ENCODE peak calls at places on chromosomes 7 and 10, in five cellular contexts. I is amniotic stem cell; W is H7; D is stimulated activated CD8-positive, alpha-beta memory T cell treated with anti-CD3 and anti-CD28 coated beads, Interleukin-12 subunit alpha, Interleukin-12 subunit beta, amount 100 ng/mL, for 4 hours; G is dorsolateral prefrontal cortex. E is an unnamed sample.

GRCh38 chr7:19665399-19666008 is 43.3 kb downstream of the POLR1F start:
- DNase-seq in D (no peak), G (no peak), I (peak), W (no peak), E (peak)

GRCh38 chr7:147861058-147861716 is 729.4 kb upstream of the C7orf33 start:
- DNase-seq in I (peak), G (no peak), D (no peak), W (no peak), E (no peak)

GRCh38 chr7:89987665-89988064 is 166.6 kb upstream of the STEAP1 start:
- DNase-seq in D (no peak), I (no peak), G (no peak), W (no peak), E (no peak)

GRCh38 chr10:60042262-60042661 is 135.9 kb upstream of the CCDC6 start:
- DNase-seq in G (no peak), W (no peak), I (no peak), D (no peak), E (no peak)

GRCh38 chr7:22361320-22361719 is 4.4 kb upstream of the RAPGEF5 start:
- DNase-seq in I (no peak), D (no peak), W (no peak), G (no peak), E (no peak)

GRCh38 chr10:21754410-21755011 is 220.5 kb downstream of the MLLT10 start:
- DNase-seq in G (no peak), I (no peak), W (no peak), D (no peak), E (no peak)

GRCh38 chr7:93226310-93226709 is at the start of gene HEPACAM2:
- DNase-seq in W (no peak), G (no peak), I (no peak), D (no peak), E (no peak)

GRCh38 chr10:46064269-46064817 is 18.3 kb upstream of the MSMB start:
- DNase-seq in G (no peak), D (no peak), W (no peak), I (no peak), E (no peak)

GRCh38 chr10:112389147-112389822 is 15.4 kb downstream of the ACSL5 start:
- DNase-seq in I (no peak), D (no peak), G (no peak), W (no peak), E (no peak)

GRCh38 chr10:88198023-88198422 is 334.6 kb downstream of the PTEN start:
- DNase-seq in G (no peak), I (no peak), D (no peak), W (no peak), E (no peak)